ENCODE peak calls at places on chromosome 20, in four cellular contexts. W is glomerular endothelial cell; U is fibroblast of the conjunctiva; N is CD4-positive, alpha-beta T cell. L is an unnamed sample.

GRCh38 chr20:25987073-25987927 is 290.6 kb upstream of the ZNF337 start:
- DNase-seq in U (no peak), W (no peak), N (peak), L (peak)

GRCh38 chr20:56795492-56795891 is 166.4 kb downstream of the TFAP2C start:
- DNase-seq in U (no peak), N (no peak), W (no peak), L (no peak)

GRCh38 chr20:18754030-18754659 is 59.4 kb upstream of the SCP2D1 start:
- DNase-seq in W (no peak), N (no peak), U (no peak), L (no peak)

GRCh38 chr20:48523191-48523757 is 304.5 kb downstream of the PREX1 start:
- DNase-seq in U (peak), N (no peak), W (peak), L (no peak)

GRCh38 chr20:36929290-36929689 is 22.2 kb downstream of the SAMHD1 start:
- DNase-seq in N (no peak), U (no peak), W (no peak), L (no peak)

GRCh38 chr20:49345538-49345937 is 67.7 kb upstream of the ZNFX1 start:
- DNase-seq in U (peak), N (no peak), W (no peak), L (no peak)

GRCh38 chr20:4470375-4470774 is 251.3 kb upstream of the PRND start:
- DNase-seq in U (peak), N (no peak), W (no peak), L (no peak)

GRCh38 chr20:34753706-34754461 is 49.7 kb downstream of the TP53INP2 start:
- DNase-seq in N (no peak), U (peak), W (no peak), L (no peak)

GRCh38 chr20:51221791-51222408 is 199.0 kb upstream of the KCNG1 start:
- DNase-seq in W (no peak), U (peak), N (no peak), L (no peak)

GRCh38 chr20:58697867-58698703 is 5.5 kb downstream of the NPEPL1 start:
- DNase-seq in W (no peak), N (no peak), U (no peak), L (no peak)

GRCh38 chr20:52008874-52009273 is 182.7 kb downstream of the ZFP64 start:
- DNase-seq in W (no peak), U (no peak), N (no peak), L (no peak)

GRCh38 chr20:19211661-19212523 is 550 bp upstream of the SLC24A3 start:
- DNase-seq in U (no peak), W (no peak), N (no peak), L (peak)

GRCh38 chr20:61353261-61353995 is 101.4 kb downstream of the CDH4 start:
- DNase-seq in U (no peak), W (no peak), N (no peak), L (no peak)

GRCh38 chr20:36173451-36173933 is 19.0 kb downstream of the EPB41L1 start:
- DNase-seq in N (no peak), U (no peak), W (no peak), L (no peak)

GRCh38 chr20:2873747-2874041 is 413 bp downstream of the PTPRA start:
- DNase-seq in U (no peak), N (peak), W (no peak), L (peak)

GRCh38 chr20:38804682-38805501 is 605 bp upstream of the PPP1R16B start:
- DNase-seq in U (no peak), N (peak), W (peak), L (peak)

GRCh38 chr20:20780127-20780822 is 67.8 kb upstream of the RALGAPA2 start:
- DNase-seq in N (no peak), W (no peak), U (peak), L (peak)

GRCh38 chr20:62056975-62057374 is 8.7 kb downstream of the TAF4 start:
- DNase-seq in N (no peak), U (no peak), W (no peak), L (no peak)

GRCh38 chr20:4102381-4102780 is 87.0 kb upstream of the RNF24 start:
- DNase-seq in U (no peak), N (no peak), W (no peak), L (no peak)

GRCh38 chr20:37670426-37670825 is 23.4 kb upstream of the CTNNBL1 start:
- DNase-seq in N (no peak), U (peak), W (no peak), L (peak)

GRCh38 chr20:4961746-4962145 is 39.6 kb downstream of the SLC23A2 start:
- DNase-seq in N (no peak), U (peak), W (no peak), L (peak)

GRCh38 chr20:61372151-61373054 is 120.3 kb downstream of the CDH4 start:
- DNase-seq in N (no peak), W (no peak), U (no peak), L (no peak)

GRCh38 chr20:46169245-46170171 is 51.4 kb downstream of the CD40 start:
- DNase-seq in W (no peak), U (no peak), N (no peak), L (no peak)

GRCh38 chr20:56629464-56630085 is 469 bp downstream of the TFAP2C start:
- DNase-seq in N (no peak), U (no peak), W (no peak), L (no peak)

GRCh38 chr20:39789411-39789810 is 827.3 kb downstream of the DHX35 start:
- DNase-seq in N (no peak), W (no peak), U (no peak), L (no peak)

GRCh38 chr20:56949318-56949717 is 317.1 kb downstream of the BMP7 start:
- DNase-seq in U (no peak), N (no peak), W (no peak), L (no peak)

L was measured in heart right ventricle.